ENCODE peak calls at places on chromosomes 2 and 18, in ten cellular contexts. F, S, T, Q, W, L, B, X, P and U are unnamed samples.

GRCh38 chr2:13009027-13009426 is 292.3 kb downstream of the TRIB2 start:
- DNase-seq in L (no peak), X (no peak), W (no peak), S (no peak), Q (no peak), T (no peak), F (no peak), P (no peak), B (no peak), U (no peak)

GRCh38 chr2:121187922-121188411 is 97.0 kb downstream of the TFCP2L1 start:
- DNase-seq in T (no peak), Q (no peak), P (peak), S (no peak), W (no peak), B (peak), F (no peak), L (no peak), X (no peak), U (no peak)

GRCh38 chr2:238855299-238855698 is 7.4 kb downstream of the TWIST2 start:
- DNase-seq in W (no peak), T (no peak), F (no peak), S (no peak), B (no peak), L (no peak), X (no peak), P (no peak), Q (no peak), U (no peak)

GRCh38 chr18:48538531-48539405 is at the start of gene CTIF:
- DNase-seq in X (peak), S (peak), F (peak), P (peak), B (peak), W (peak), T (peak), Q (peak), L (peak), U (peak)

GRCh38 chr2:43984533-43984932 is 11.3 kb downstream of the LRPPRC start:
- DNase-seq in Q (no peak), S (no peak), P (no peak), T (no peak), L (no peak), F (no peak), B (no peak), W (no peak), X (no peak), U (no peak)

GRCh38 chr2:20676353-20677215 is 9.6 kb downstream of the GDF7 start:
- DNase-seq in Q (peak), L (no peak), S (no peak), X (no peak), F (no peak), P (no peak), T (no peak), B (no peak), W (no peak), U (no peak)

GRCh38 chr2:6955523-6956136 is 38.4 kb downstream of the RNF144A start:
- DNase-seq in P (no peak), W (no peak), Q (no peak), F (no peak), T (no peak), S (no peak), X (no peak), B (no peak), L (no peak), U (no peak)

GRCh38 chr2:69499242-69499641 is 62.0 kb upstream of the NFU1 start:
- DNase-seq in T (no peak), Q (no peak), X (no peak), W (no peak), B (no peak), F (no peak), S (no peak), L (no peak), P (no peak), U (no peak)

GRCh38 chr2:67886423-67886822 is 176.4 kb downstream of the C1D start:
- DNase-seq in W (no peak), F (no peak), X (no peak), T (no peak), P (no peak), L (no peak), S (no peak), B (no peak), Q (no peak), U (no peak)

GRCh38 chr2:172428841-172429173 is 1.4 kb downstream of the ITGA6 start:
- DNase-seq in P (no peak), T (no peak), F (no peak), X (no peak), B (no peak), S (no peak), W (no peak), Q (peak), L (no peak), U (no peak)

GRCh38 chr2:241064008-241064801 is 37.9 kb downstream of the MTERF4 start:
- DNase-seq in Q (no peak), F (no peak), L (no peak), P (peak), W (peak), T (no peak), S (peak), B (peak), X (no peak), U (peak)
- TF ChIP-seq POLR2A in Q (no peak), F (no peak), L (no peak), P (no peak), W (no peak), T (peak), S (no peak), B (no peak), X (no peak), U (no peak)

GRCh38 chr2:128979182-128979581 is 660.5 kb upstream of the HS6ST1 start:
- DNase-seq in X (no peak), T (no peak), Q (no peak), S (no peak), P (no peak), F (no peak), L (no peak), W (no peak), B (no peak), U (no peak)
- TF ChIP-seq CTCF in X (no peak), T (no peak), Q (no peak), S (no peak), P (no peak), F (no peak), L (no peak), W (no peak), B (no peak), U (no peak)

DNA sequence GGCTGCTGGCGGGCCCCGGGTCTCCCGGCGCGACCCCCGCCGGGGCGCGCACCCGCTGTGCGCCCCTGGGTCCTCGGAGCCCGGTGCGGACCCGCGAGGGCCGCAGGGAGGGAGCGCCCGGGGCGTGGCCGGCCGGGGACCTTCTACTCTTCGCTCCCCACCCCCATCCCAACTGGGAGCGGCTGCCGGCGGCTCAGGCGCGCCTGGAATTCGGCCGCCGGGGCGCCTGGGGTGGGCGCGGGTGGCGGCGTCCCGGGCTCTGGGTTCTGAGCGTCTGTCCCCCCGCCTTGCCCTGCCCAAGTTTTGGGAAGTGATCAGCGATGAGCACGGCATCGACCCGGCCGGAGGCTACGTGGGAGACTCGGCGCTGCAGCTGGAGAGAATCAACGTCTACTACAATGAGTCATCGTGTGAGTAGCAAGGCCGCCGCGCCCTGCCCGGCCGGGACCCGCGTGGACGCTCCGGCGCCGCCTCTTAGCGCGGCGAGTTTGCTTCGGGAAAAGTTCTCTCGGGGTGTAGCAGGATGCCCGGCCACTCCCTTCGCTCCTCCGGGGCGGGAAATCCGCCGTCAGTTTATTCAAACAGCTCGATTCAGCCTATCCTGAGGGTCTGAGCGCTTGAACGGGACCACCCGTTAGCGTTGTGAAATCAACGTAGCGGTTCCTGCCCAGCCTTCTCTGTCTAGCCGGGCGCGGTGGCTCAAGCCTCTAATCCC is 502 bp downstream of the TUBB6 start:
- DNase-seq in W (peak), F (peak), S (peak), T (peak), B (peak), X (peak), Q (peak), P (peak), L (peak), U (peak)
- H3K4me3 ChIP-seq in W (peak), F (peak), S (peak), T (peak), B (peak), X (peak), Q (peak), P (peak), L (peak), U (peak)

GRCh38 chr2:60553496-60553991 is at the start of gene BCL11A:
- DNase-seq in W (peak), X (no peak), Q (peak), L (no peak), P (peak), B (peak), F (peak), T (no peak), S (peak), U (no peak)

GRCh38 chr2:60550984-60551240 is 2.5 kb downstream of the BCL11A start:
- DNase-seq in X (no peak), W (no peak), T (no peak), F (no peak), S (no peak), B (no peak), Q (no peak), P (no peak), L (no peak), U (no peak)

GRCh38 chr2:60551241-60552095 is 2.0 kb downstream of the BCL11A start:
- DNase-seq in P (peak), L (no peak), W (no peak), F (no peak), Q (no peak), S (peak), T (no peak), X (no peak), B (peak), U (no peak)

GRCh38 chr2:60552851-60553495 is 481 bp downstream of the BCL11A start:
- DNase-seq in S (no peak), B (peak), Q (no peak), F (no peak), W (no peak), P (no peak), L (no peak), X (no peak), T (no peak), U (no peak)

GRCh38 chr2:60552096-60552850 is 1.2 kb downstream of the BCL11A start:
- DNase-seq in T (no peak), S (no peak), W (no peak), B (peak), F (peak), P (no peak), X (no peak), L (no peak), Q (no peak), U (peak)
- TF ChIP-seq POLR2A in T (no peak), S (no peak), W (no peak), B (no peak), F (no peak), P (no peak), X (no peak), L (no peak), Q (no peak), U (no peak)

GRCh38 chr2:114543106-114543806 is 100.8 kb downstream of the DPP10 start:
- DNase-seq in W (no peak), F (peak), Q (peak), S (no peak), P (no peak), L (peak), T (peak), B (no peak), X (no peak), U (no peak)
- TF ChIP-seq CTCF in W (peak), F (peak), Q (peak), S (peak), P (no peak), L (no peak), T (no peak), B (peak), X (peak), U (no peak)